ENCODE peak calls at places on chromosome 6, in nine cellular contexts. One of them, this sample, is unnamed.

GRCh38 chr6:133890941-133891813 is 2.3 kb downstream of the TCF21 start:
- DNase-seq in AG04450: no peak
- DNase-seq in dorsolateral prefrontal cortex: no peak
- DNase-seq in endothelial cell: peak
- DNase-seq in tibial nerve: no peak
- DNase-seq in psoas muscle: no peak
- DNase-seq in foreskin keratinocyte: no peak
- DNase-seq in astrocyte of the spinal cord: peak
- DNase-seq in GM13977: peak
- DNase-seq in this sample: peak

GRCh38 chr6:169337881-169338445 is 84.3 kb upstream of the THBS2 start:
- DNase-seq in tibial nerve: no peak
- DNase-seq in psoas muscle: no peak
- DNase-seq in astrocyte of the spinal cord: no peak
- DNase-seq in dorsolateral prefrontal cortex: no peak
- DNase-seq in GM13977: no peak
- DNase-seq in AG04450: no peak
- DNase-seq in endothelial cell: no peak
- DNase-seq in foreskin keratinocyte: no peak
- DNase-seq in this sample: no peak

GRCh38 chr6:125983246-125983945 is 2.9 kb upstream of the TRMT11 start:
- DNase-seq in tibial nerve: no peak
- DNase-seq in endothelial cell: no peak
- DNase-seq in dorsolateral prefrontal cortex: no peak
- DNase-seq in psoas muscle: no peak
- DNase-seq in foreskin keratinocyte: peak
- DNase-seq in GM13977: no peak
- DNase-seq in astrocyte of the spinal cord: peak
- DNase-seq in AG04450: no peak
- DNase-seq in this sample: no peak

GRCh38 chr6:96301781-96302180 is 219.8 kb upstream of the UFL1 start:
- DNase-seq in GM13977: no peak
- DNase-seq in foreskin keratinocyte: peak
- DNase-seq in dorsolateral prefrontal cortex: no peak
- DNase-seq in psoas muscle: no peak
- DNase-seq in tibial nerve: no peak
- DNase-seq in astrocyte of the spinal cord: peak
- DNase-seq in AG04450: no peak
- DNase-seq in endothelial cell: no peak
- DNase-seq in this sample: no peak

GRCh38 chr6:125821825-125822281 is 31.1 kb downstream of the NCOA7 start:
- DNase-seq in GM13977: no peak
- DNase-seq in AG04450: no peak
- DNase-seq in psoas muscle: no peak
- DNase-seq in foreskin keratinocyte: no peak
- DNase-seq in endothelial cell: no peak
- DNase-seq in tibial nerve: no peak
- DNase-seq in dorsolateral prefrontal cortex: no peak
- DNase-seq in astrocyte of the spinal cord: no peak
- DNase-seq in this sample: no peak

GRCh38 chr6:151493495-151494234 is at the start of gene CCDC170:
- DNase-seq in tibial nerve: no peak
- DNase-seq in endothelial cell: peak
- DNase-seq in dorsolateral prefrontal cortex: peak
- DNase-seq in AG04450: no peak
- DNase-seq in psoas muscle: peak
- DNase-seq in foreskin keratinocyte: no peak
- DNase-seq in astrocyte of the spinal cord: peak
- DNase-seq in GM13977: peak
- DNase-seq in this sample: peak

GRCh38 chr6:131982740-131983259 is 31.6 kb upstream of the CCN2 start:
- DNase-seq in astrocyte of the spinal cord: peak
- DNase-seq in tibial nerve: no peak
- DNase-seq in AG04450: peak
- DNase-seq in dorsolateral prefrontal cortex: no peak
- DNase-seq in psoas muscle: no peak
- DNase-seq in endothelial cell: no peak
- DNase-seq in foreskin keratinocyte: no peak
- DNase-seq in GM13977: no peak
- DNase-seq in this sample: no peak

GRCh38 chr6:357791-358341 is 33.7 kb upstream of the IRF4 start:
- DNase-seq in psoas muscle: no peak
- DNase-seq in GM13977: peak
- DNase-seq in astrocyte of the spinal cord: no peak
- DNase-seq in AG04450: no peak
- DNase-seq in tibial nerve: no peak
- DNase-seq in dorsolateral prefrontal cortex: no peak
- DNase-seq in endothelial cell: no peak
- DNase-seq in foreskin keratinocyte: no peak
- DNase-seq in this sample: peak

GRCh38 chr6:42137192-42137753 is 5.1 kb downstream of the C6orf132 start:
- DNase-seq in endothelial cell: no peak
- DNase-seq in astrocyte of the spinal cord: no peak
- DNase-seq in tibial nerve: no peak
- DNase-seq in foreskin keratinocyte: no peak
- DNase-seq in psoas muscle: no peak
- DNase-seq in AG04450: no peak
- DNase-seq in GM13977: no peak
- DNase-seq in dorsolateral prefrontal cortex: no peak
- DNase-seq in this sample: no peak

GRCh38 chr6:108361312-108361932 is 66.6 kb downstream of the AFG1L start:
- DNase-seq in tibial nerve: no peak
- DNase-seq in psoas muscle: no peak
- DNase-seq in astrocyte of the spinal cord: no peak
- DNase-seq in foreskin keratinocyte: no peak
- DNase-seq in AG04450: no peak
- DNase-seq in GM13977: no peak
- DNase-seq in endothelial cell: no peak
- DNase-seq in dorsolateral prefrontal cortex: no peak
- DNase-seq in this sample: no peak

GRCh38 chr6:147990159-147990558 is 352.5 kb upstream of the SASH1 start:
- DNase-seq in psoas muscle: no peak
- DNase-seq in dorsolateral prefrontal cortex: no peak
- DNase-seq in tibial nerve: no peak
- DNase-seq in foreskin keratinocyte: no peak
- DNase-seq in astrocyte of the spinal cord: no peak
- DNase-seq in endothelial cell: no peak
- DNase-seq in GM13977: no peak
- DNase-seq in AG04450: no peak
- DNase-seq in this sample: no peak

GRCh38 chr6:54291738-54292137 is 16.5 kb upstream of the TINAG start:
- DNase-seq in foreskin keratinocyte: peak
- DNase-seq in endothelial cell: no peak
- DNase-seq in tibial nerve: no peak
- DNase-seq in dorsolateral prefrontal cortex: no peak
- DNase-seq in AG04450: no peak
- DNase-seq in astrocyte of the spinal cord: peak
- DNase-seq in GM13977: peak
- DNase-seq in psoas muscle: no peak
- DNase-seq in this sample: no peak

GRCh38 chr6:25359191-25359861 is 80.2 kb downstream of the CARMIL1 start:
- DNase-seq in GM13977: no peak
- DNase-seq in endothelial cell: no peak
- DNase-seq in tibial nerve: no peak
- DNase-seq in AG04450: no peak
- DNase-seq in psoas muscle: peak
- DNase-seq in foreskin keratinocyte: peak
- DNase-seq in dorsolateral prefrontal cortex: no peak
- DNase-seq in astrocyte of the spinal cord: peak
- DNase-seq in this sample: no peak

GRCh38 chr6:31239854-31240253 is 32.0 kb downstream of the HLA-C start:
- DNase-seq in foreskin keratinocyte: no peak
- DNase-seq in tibial nerve: no peak
- DNase-seq in endothelial cell: no peak
- DNase-seq in dorsolateral prefrontal cortex: no peak
- DNase-seq in astrocyte of the spinal cord: no peak
- DNase-seq in GM13977: no peak
- DNase-seq in AG04450: no peak
- DNase-seq in psoas muscle: no peak
- DNase-seq in this sample: no peak

GRCh38 chr6:97401533-97401932 is 118.5 kb upstream of the MMS22L start:
- DNase-seq in endothelial cell: no peak
- DNase-seq in dorsolateral prefrontal cortex: no peak
- DNase-seq in AG04450: no peak
- DNase-seq in foreskin keratinocyte: peak
- DNase-seq in GM13977: no peak
- DNase-seq in tibial nerve: no peak
- DNase-seq in psoas muscle: no peak
- DNase-seq in astrocyte of the spinal cord: peak
- DNase-seq in this sample: no peak

GRCh38 chr6:8085053-8085511 is 17.3 kb downstream of the EEF1E1 start:
- DNase-seq in astrocyte of the spinal cord: peak
- DNase-seq in foreskin keratinocyte: peak
- DNase-seq in tibial nerve: no peak
- DNase-seq in endothelial cell: no peak
- DNase-seq in psoas muscle: no peak
- DNase-seq in AG04450: peak
- DNase-seq in GM13977: no peak
- DNase-seq in dorsolateral prefrontal cortex: no peak
- DNase-seq in this sample: no peak

GRCh38 chr6:55405474-55406220 is 78.4 kb downstream of the GFRAL start:
- DNase-seq in tibial nerve: no peak
- DNase-seq in dorsolateral prefrontal cortex: no peak
- DNase-seq in foreskin keratinocyte: no peak
- DNase-seq in AG04450: no peak
- DNase-seq in GM13977: no peak
- DNase-seq in astrocyte of the spinal cord: no peak
- DNase-seq in endothelial cell: no peak
- DNase-seq in psoas muscle: no peak
- DNase-seq in this sample: no peak

GRCh38 chr6:36028088-36028886 is 679 bp downstream of the MAPK14 start:
- DNase-seq in tibial nerve: no peak
- DNase-seq in AG04450: no peak
- DNase-seq in GM13977: no peak
- DNase-seq in astrocyte of the spinal cord: peak
- DNase-seq in foreskin keratinocyte: peak
- DNase-seq in endothelial cell: peak
- DNase-seq in psoas muscle: peak
- DNase-seq in dorsolateral prefrontal cortex: peak
- DNase-seq in this sample: peak

GRCh38 chr6:3385660-3386151 is 71.1 kb downstream of the SLC22A23 start:
- DNase-seq in tibial nerve: peak
- DNase-seq in foreskin keratinocyte: no peak
- DNase-seq in AG04450: no peak
- DNase-seq in astrocyte of the spinal cord: peak
- DNase-seq in GM13977: no peak
- DNase-seq in endothelial cell: no peak
- DNase-seq in dorsolateral prefrontal cortex: peak
- DNase-seq in psoas muscle: peak
- DNase-seq in this sample: no peak

GRCh38 chr6:34358389-34358906 is 34.0 kb downstream of the NUDT3 start:
- DNase-seq in foreskin keratinocyte: no peak
- DNase-seq in AG04450: no peak
- DNase-seq in GM13977: no peak
- DNase-seq in tibial nerve: no peak
- DNase-seq in dorsolateral prefrontal cortex: no peak
- DNase-seq in endothelial cell: no peak
- DNase-seq in psoas muscle: peak
- DNase-seq in astrocyte of the spinal cord: peak
- DNase-seq in this sample: no peak

GRCh38 chr6:43171284-43172126 is 436 bp downstream of the SRF start:
- DNase-seq in psoas muscle: peak
- DNase-seq in AG04450: no peak
- DNase-seq in tibial nerve: no peak
- DNase-seq in endothelial cell: peak
- DNase-seq in GM13977: no peak
- DNase-seq in dorsolateral prefrontal cortex: no peak
- DNase-seq in astrocyte of the spinal cord: no peak
- DNase-seq in foreskin keratinocyte: no peak
- DNase-seq in this sample: no peak
- TF ChIP-seq CTCF in psoas muscle: peak
- TF ChIP-seq CTCF in AG04450: peak
- TF ChIP-seq CTCF in tibial nerve: peak
- TF ChIP-seq CTCF in endothelial cell: peak
- TF ChIP-seq CTCF in GM13977: peak
- TF ChIP-seq CTCF in dorsolateral prefrontal cortex: peak
- TF ChIP-seq CTCF in astrocyte of the spinal cord: peak
- TF ChIP-seq CTCF in foreskin keratinocyte: peak
- TF ChIP-seq CTCF in this sample: peak

DNA sequence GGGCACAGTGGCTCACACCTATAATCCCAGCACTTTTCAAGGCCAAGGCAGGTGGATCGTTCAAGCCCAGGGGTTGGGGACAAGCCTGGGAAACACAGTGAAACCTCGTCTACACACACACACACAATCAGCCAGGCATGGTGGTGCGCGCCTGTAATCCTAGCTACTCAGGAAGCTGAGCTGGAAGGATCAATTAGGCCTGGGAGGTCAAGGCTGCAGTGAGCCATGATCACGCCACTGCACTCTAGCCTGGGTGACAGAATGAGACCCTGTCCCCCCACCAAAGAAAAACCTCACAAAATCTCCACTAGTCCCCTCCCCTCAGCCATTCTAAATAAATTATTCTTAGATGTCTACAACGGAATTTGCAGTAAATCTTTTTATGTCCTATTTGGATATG is 165.1 kb downstream of the SLC16A10 start:
- DNase-seq in psoas muscle: no peak
- DNase-seq in endothelial cell: no peak
- DNase-seq in AG04450: no peak
- DNase-seq in tibial nerve: no peak
- DNase-seq in foreskin keratinocyte: no peak
- DNase-seq in astrocyte of the spinal cord: no peak
- DNase-seq in GM13977: no peak
- DNase-seq in dorsolateral prefrontal cortex: no peak
- DNase-seq in this sample: no peak
- TF ChIP-seq CTCF in psoas muscle: no peak
- TF ChIP-seq CTCF in endothelial cell: no peak
- TF ChIP-seq CTCF in AG04450: no peak
- TF ChIP-seq CTCF in tibial nerve: no peak
- TF ChIP-seq CTCF in foreskin keratinocyte: no peak
- TF ChIP-seq CTCF in astrocyte of the spinal cord: no peak
- TF ChIP-seq CTCF in GM13977: no peak
- TF ChIP-seq CTCF in dorsolateral prefrontal cortex: no peak
- TF ChIP-seq CTCF in this sample: no peak

GRCh38 chr6:15274696-15275387 is 29.0 kb downstream of the JARID2 start:
- DNase-seq in psoas muscle: no peak
- DNase-seq in GM13977: no peak
- DNase-seq in astrocyte of the spinal cord: peak
- DNase-seq in tibial nerve: no peak
- DNase-seq in foreskin keratinocyte: no peak
- DNase-seq in dorsolateral prefrontal cortex: no peak
- DNase-seq in AG04450: no peak
- DNase-seq in endothelial cell: no peak
- DNase-seq in this sample: no peak
- TF ChIP-seq CTCF in psoas muscle: peak
- TF ChIP-seq CTCF in GM13977: peak
- TF ChIP-seq CTCF in astrocyte of the spinal cord: peak
- TF ChIP-seq CTCF in tibial nerve: no peak
- TF ChIP-seq CTCF in foreskin keratinocyte: peak
- TF ChIP-seq CTCF in dorsolateral prefrontal cortex: no peak
- TF ChIP-seq CTCF in AG04450: peak
- TF ChIP-seq CTCF in endothelial cell: no peak
- TF ChIP-seq CTCF in this sample: no peak

DNA sequence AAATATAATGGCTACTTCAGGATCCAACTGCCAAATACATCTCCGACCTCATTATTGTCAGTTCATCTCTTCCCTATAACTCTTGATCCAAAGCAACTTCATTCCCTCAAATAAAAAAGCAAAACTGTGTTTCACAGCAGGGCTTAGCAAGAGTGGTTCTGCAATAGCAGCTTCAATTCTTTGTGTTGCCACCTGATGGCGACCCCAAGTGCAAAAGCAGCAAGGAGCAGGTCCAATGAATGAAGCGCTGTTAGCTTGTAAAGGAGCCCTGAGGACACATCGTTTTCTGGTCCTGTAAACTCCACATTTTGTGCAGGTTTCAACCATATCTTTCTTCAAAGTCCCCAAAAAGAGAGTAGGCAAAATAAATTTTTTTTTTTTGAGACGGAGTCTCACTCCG is 19.6 kb downstream of the RTN4IP1 start:
- DNase-seq in astrocyte of the spinal cord: peak
- DNase-seq in endothelial cell: peak
- DNase-seq in dorsolateral prefrontal cortex: no peak
- DNase-seq in tibial nerve: no peak
- DNase-seq in GM13977: no peak
- DNase-seq in foreskin keratinocyte: no peak
- DNase-seq in psoas muscle: no peak
- DNase-seq in AG04450: no peak
- DNase-seq in this sample: no peak
- TF ChIP-seq CTCF in astrocyte of the spinal cord: peak
- TF ChIP-seq CTCF in endothelial cell: peak
- TF ChIP-seq CTCF in dorsolateral prefrontal cortex: no peak
- TF ChIP-seq CTCF in tibial nerve: no peak
- TF ChIP-seq CTCF in GM13977: peak
- TF ChIP-seq CTCF in foreskin keratinocyte: peak
- TF ChIP-seq CTCF in psoas muscle: peak
- TF ChIP-seq CTCF in AG04450: peak
- TF ChIP-seq CTCF in this sample: no peak